ENCODE peak calls at places on chromosomes 12 and 14, in ten cellular contexts. One of them, this sample, is unnamed.

GRCh38 chr12:85829391-85829790 is 6.8 kb downstream of the RASSF9 start:
- DNase-seq in GM20000: no peak
- DNase-seq in effector memory CD8-positive, alpha-beta T cell: no peak
- DNase-seq in NAMALWA: no peak
- DNase-seq in pulmonary artery endothelial cell: no peak
- DNase-seq in activated T-cell treated with anti-CD3 and anti-CD28 coated beads for 48 hours: no peak
- DNase-seq in AG08395: peak
- DNase-seq in right atrium auricular region: no peak
- DNase-seq in endothelial cell: no peak
- DNase-seq in fibroblast of pulmonary artery: peak
- DNase-seq in this sample: no peak

GRCh38 chr14:105087963-105088811 is 23.0 kb upstream of the GPR132 start:
- DNase-seq in endothelial cell: peak
- DNase-seq in NAMALWA: no peak
- DNase-seq in pulmonary artery endothelial cell: no peak
- DNase-seq in effector memory CD8-positive, alpha-beta T cell: no peak
- DNase-seq in GM20000: peak
- DNase-seq in activated T-cell treated with anti-CD3 and anti-CD28 coated beads for 48 hours: no peak
- DNase-seq in fibroblast of pulmonary artery: peak
- DNase-seq in right atrium auricular region: no peak
- DNase-seq in AG08395: peak
- DNase-seq in this sample: no peak

GRCh38 chr12:44565163-44565562 is 311.0 kb downstream of the NELL2 start:
- DNase-seq in activated T-cell treated with anti-CD3 and anti-CD28 coated beads for 48 hours: no peak
- DNase-seq in AG08395: no peak
- DNase-seq in pulmonary artery endothelial cell: no peak
- DNase-seq in endothelial cell: no peak
- DNase-seq in effector memory CD8-positive, alpha-beta T cell: no peak
- DNase-seq in NAMALWA: no peak
- DNase-seq in GM20000: no peak
- DNase-seq in right atrium auricular region: no peak
- DNase-seq in fibroblast of pulmonary artery: no peak
- DNase-seq in this sample: no peak

GRCh38 chr14:46245281-46245680 is 406.3 kb downstream of the RPL10L start:
- DNase-seq in endothelial cell: no peak
- DNase-seq in effector memory CD8-positive, alpha-beta T cell: no peak
- DNase-seq in GM20000: no peak
- DNase-seq in pulmonary artery endothelial cell: no peak
- DNase-seq in right atrium auricular region: no peak
- DNase-seq in activated T-cell treated with anti-CD3 and anti-CD28 coated beads for 48 hours: no peak
- DNase-seq in AG08395: no peak
- DNase-seq in fibroblast of pulmonary artery: no peak
- DNase-seq in NAMALWA: no peak
- DNase-seq in this sample: no peak

GRCh38 chr14:54773171-54774006 is 129.2 kb downstream of the GCH1 start:
- DNase-seq in fibroblast of pulmonary artery: peak
- DNase-seq in effector memory CD8-positive, alpha-beta T cell: peak
- DNase-seq in AG08395: peak
- DNase-seq in right atrium auricular region: peak
- DNase-seq in activated T-cell treated with anti-CD3 and anti-CD28 coated beads for 48 hours: peak
- DNase-seq in endothelial cell: peak
- DNase-seq in NAMALWA: peak
- DNase-seq in pulmonary artery endothelial cell: peak
- DNase-seq in GM20000: peak
- DNase-seq in this sample: peak

GRCh38 chr12:124556896-124557501 is 10.4 kb downstream of the NCOR2 start:
- DNase-seq in right atrium auricular region: no peak
- DNase-seq in activated T-cell treated with anti-CD3 and anti-CD28 coated beads for 48 hours: no peak
- DNase-seq in NAMALWA: no peak
- DNase-seq in fibroblast of pulmonary artery: no peak
- DNase-seq in pulmonary artery endothelial cell: no peak
- DNase-seq in AG08395: no peak
- DNase-seq in GM20000: no peak
- DNase-seq in effector memory CD8-positive, alpha-beta T cell: no peak
- DNase-seq in endothelial cell: no peak
- DNase-seq in this sample: no peak

GRCh38 chr12:46395308-46395707 is 22.7 kb upstream of the SLC38A2 start:
- DNase-seq in effector memory CD8-positive, alpha-beta T cell: no peak
- DNase-seq in NAMALWA: no peak
- DNase-seq in endothelial cell: no peak
- DNase-seq in AG08395: no peak
- DNase-seq in fibroblast of pulmonary artery: peak
- DNase-seq in activated T-cell treated with anti-CD3 and anti-CD28 coated beads for 48 hours: no peak
- DNase-seq in GM20000: no peak
- DNase-seq in right atrium auricular region: no peak
- DNase-seq in pulmonary artery endothelial cell: no peak
- DNase-seq in this sample: no peak

GRCh38 chr12:111741235-111741812 is 25.4 kb upstream of the ALDH2 start:
- DNase-seq in effector memory CD8-positive, alpha-beta T cell: no peak
- DNase-seq in right atrium auricular region: no peak
- DNase-seq in pulmonary artery endothelial cell: peak
- DNase-seq in fibroblast of pulmonary artery: peak
- DNase-seq in activated T-cell treated with anti-CD3 and anti-CD28 coated beads for 48 hours: no peak
- DNase-seq in NAMALWA: no peak
- DNase-seq in endothelial cell: peak
- DNase-seq in AG08395: no peak
- DNase-seq in GM20000: no peak
- DNase-seq in this sample: no peak

GRCh38 chr12:53211476-53212381 is 4.7 kb upstream of the ITGB7 start:
- DNase-seq in pulmonary artery endothelial cell: no peak
- DNase-seq in effector memory CD8-positive, alpha-beta T cell: no peak
- DNase-seq in AG08395: no peak
- DNase-seq in GM20000: no peak
- DNase-seq in activated T-cell treated with anti-CD3 and anti-CD28 coated beads for 48 hours: no peak
- DNase-seq in right atrium auricular region: no peak
- DNase-seq in endothelial cell: no peak
- DNase-seq in fibroblast of pulmonary artery: no peak
- DNase-seq in NAMALWA: peak
- DNase-seq in this sample: no peak

GRCh38 chr12:49357099-49357678 is 10.1 kb upstream of the SPATS2 start:
- DNase-seq in right atrium auricular region: no peak
- DNase-seq in effector memory CD8-positive, alpha-beta T cell: no peak
- DNase-seq in endothelial cell: no peak
- DNase-seq in GM20000: peak
- DNase-seq in AG08395: peak
- DNase-seq in pulmonary artery endothelial cell: no peak
- DNase-seq in activated T-cell treated with anti-CD3 and anti-CD28 coated beads for 48 hours: no peak
- DNase-seq in NAMALWA: peak
- DNase-seq in fibroblast of pulmonary artery: peak
- DNase-seq in this sample: no peak

GRCh38 chr12:42652048-42652447 is 62.5 kb upstream of the PRICKLE1 start:
- DNase-seq in endothelial cell: no peak
- DNase-seq in NAMALWA: no peak
- DNase-seq in effector memory CD8-positive, alpha-beta T cell: no peak
- DNase-seq in right atrium auricular region: no peak
- DNase-seq in fibroblast of pulmonary artery: no peak
- DNase-seq in pulmonary artery endothelial cell: no peak
- DNase-seq in activated T-cell treated with anti-CD3 and anti-CD28 coated beads for 48 hours: no peak
- DNase-seq in GM20000: no peak
- DNase-seq in AG08395: no peak
- DNase-seq in this sample: no peak

GRCh38 chr14:56294125-56294524 is 175.9 kb downstream of the PELI2 start:
- DNase-seq in AG08395: no peak
- DNase-seq in pulmonary artery endothelial cell: no peak
- DNase-seq in activated T-cell treated with anti-CD3 and anti-CD28 coated beads for 48 hours: peak
- DNase-seq in GM20000: no peak
- DNase-seq in effector memory CD8-positive, alpha-beta T cell: no peak
- DNase-seq in fibroblast of pulmonary artery: no peak
- DNase-seq in right atrium auricular region: no peak
- DNase-seq in endothelial cell: no peak
- DNase-seq in NAMALWA: no peak
- DNase-seq in this sample: no peak

GRCh38 chr12:71710276-71711125 is 24.6 kb downstream of the TMEM19 start:
- DNase-seq in pulmonary artery endothelial cell: no peak
- DNase-seq in right atrium auricular region: no peak
- DNase-seq in activated T-cell treated with anti-CD3 and anti-CD28 coated beads for 48 hours: no peak
- DNase-seq in fibroblast of pulmonary artery: peak
- DNase-seq in effector memory CD8-positive, alpha-beta T cell: no peak
- DNase-seq in GM20000: no peak
- DNase-seq in NAMALWA: no peak
- DNase-seq in AG08395: peak
- DNase-seq in endothelial cell: no peak
- DNase-seq in this sample: no peak

GRCh38 chr14:99571303-99571986 is 32.6 kb downstream of the CCDC85C start:
- DNase-seq in effector memory CD8-positive, alpha-beta T cell: no peak
- DNase-seq in pulmonary artery endothelial cell: no peak
- DNase-seq in AG08395: no peak
- DNase-seq in right atrium auricular region: no peak
- DNase-seq in endothelial cell: no peak
- DNase-seq in activated T-cell treated with anti-CD3 and anti-CD28 coated beads for 48 hours: no peak
- DNase-seq in GM20000: no peak
- DNase-seq in NAMALWA: no peak
- DNase-seq in fibroblast of pulmonary artery: no peak
- DNase-seq in this sample: no peak

GRCh38 chr12:3137268-3137761 is 60.1 kb downstream of the TSPAN9 start:
- DNase-seq in right atrium auricular region: no peak
- DNase-seq in fibroblast of pulmonary artery: peak
- DNase-seq in NAMALWA: no peak
- DNase-seq in effector memory CD8-positive, alpha-beta T cell: no peak
- DNase-seq in activated T-cell treated with anti-CD3 and anti-CD28 coated beads for 48 hours: no peak
- DNase-seq in endothelial cell: peak
- DNase-seq in pulmonary artery endothelial cell: no peak
- DNase-seq in AG08395: peak
- DNase-seq in GM20000: no peak
- DNase-seq in this sample: no peak

GRCh38 chr14:74608959-74609611 is 3.0 kb downstream of the LTBP2 start:
- DNase-seq in fibroblast of pulmonary artery: peak
- DNase-seq in activated T-cell treated with anti-CD3 and anti-CD28 coated beads for 48 hours: peak
- DNase-seq in effector memory CD8-positive, alpha-beta T cell: peak
- DNase-seq in GM20000: peak
- DNase-seq in endothelial cell: peak
- DNase-seq in AG08395: peak
- DNase-seq in NAMALWA: peak
- DNase-seq in right atrium auricular region: peak
- DNase-seq in pulmonary artery endothelial cell: peak
- DNase-seq in this sample: peak

This sample was measured in CD8-positive, alpha-beta memory T cell.